ENCODE peak calls at places on chromosome 3, in seven cellular contexts. K, S, Z, V, P, E and R are unnamed samples.

GRCh38 chr3:38455639-38456430 is 2.1 kb downstream of the ACVR2B start:
- DNase-seq in P (no peak), V (no peak), K (no peak), S (no peak), Z (no peak), E (peak; percentile 30), R (no peak)

GRCh38 chr3:39114456-39114855 is 7.0 kb downstream of the TTC21A start:
- DNase-seq in P (no peak), K (no peak), S (no peak), Z (no peak), E (no peak), V (no peak), R (no peak)

GRCh38 chr3:149299938-149300791 is 33.3 kb downstream of the TM4SF18 start:
- DNase-seq in E (peak; percentile 92), P (peak; percentile 98), Z (no peak), K (peak; percentile 88), V (no peak), S (no peak), R (peak; percentile 98)

GRCh38 chr3:50320853-50321145 is 1.7 kb downstream of the HYAL2 start:
- DNase-seq in S (no peak), E (no peak), P (peak; percentile 49), K (no peak), V (no peak), Z (no peak), R (no peak)

GRCh38 chr3:134483195-134483890 is 2.4 kb downstream of the ANAPC13 start:
- DNase-seq in P (peak; percentile 90), V (no peak), E (peak; percentile 70), S (no peak), K (no peak), Z (no peak), R (no peak)

GRCh38 chr3:72008226-72008996 is 223.5 kb upstream of the PROK2 start:
- DNase-seq in E (peak; percentile 48), V (no peak), K (no peak), P (no peak), Z (no peak), S (no peak), R (no peak)

GRCh38 chr3:29137601-29138000 is 143.3 kb upstream of the RBMS3 start:
- DNase-seq in K (no peak), S (no peak), V (no peak), E (no peak), P (peak; percentile 74), Z (no peak), R (no peak)

GRCh38 chr3:113829576-113830354 is 8.8 kb upstream of the GRAMD1C start:
- DNase-seq in Z (no peak), E (peak; percentile 72), K (no peak), S (no peak), V (no peak), P (no peak), R (no peak)

GRCh38 chr3:123313889-123314288 is 112.1 kb downstream of the SEC22A start:
- DNase-seq in P (no peak), Z (no peak), V (no peak), S (no peak), E (no peak), K (no peak), R (no peak)

GRCh38 chr3:123317716-123318115 is 116.0 kb downstream of the SEC22A start:
- DNase-seq in V (no peak), S (no peak), P (no peak), E (no peak), Z (no peak), K (no peak), R (no peak)

GRCh38 chr3:123315271-123315595 is 113.5 kb downstream of the SEC22A start:
- DNase-seq in K (no peak), P (no peak), S (no peak), Z (no peak), V (no peak), E (no peak), R (no peak)

GRCh38 chr3:123312331-123313265 is 110.9 kb downstream of the SEC22A start:
- DNase-seq in S (no peak), E (no peak), K (no peak), Z (no peak), P (no peak), V (no peak), R (no peak)

DNA sequence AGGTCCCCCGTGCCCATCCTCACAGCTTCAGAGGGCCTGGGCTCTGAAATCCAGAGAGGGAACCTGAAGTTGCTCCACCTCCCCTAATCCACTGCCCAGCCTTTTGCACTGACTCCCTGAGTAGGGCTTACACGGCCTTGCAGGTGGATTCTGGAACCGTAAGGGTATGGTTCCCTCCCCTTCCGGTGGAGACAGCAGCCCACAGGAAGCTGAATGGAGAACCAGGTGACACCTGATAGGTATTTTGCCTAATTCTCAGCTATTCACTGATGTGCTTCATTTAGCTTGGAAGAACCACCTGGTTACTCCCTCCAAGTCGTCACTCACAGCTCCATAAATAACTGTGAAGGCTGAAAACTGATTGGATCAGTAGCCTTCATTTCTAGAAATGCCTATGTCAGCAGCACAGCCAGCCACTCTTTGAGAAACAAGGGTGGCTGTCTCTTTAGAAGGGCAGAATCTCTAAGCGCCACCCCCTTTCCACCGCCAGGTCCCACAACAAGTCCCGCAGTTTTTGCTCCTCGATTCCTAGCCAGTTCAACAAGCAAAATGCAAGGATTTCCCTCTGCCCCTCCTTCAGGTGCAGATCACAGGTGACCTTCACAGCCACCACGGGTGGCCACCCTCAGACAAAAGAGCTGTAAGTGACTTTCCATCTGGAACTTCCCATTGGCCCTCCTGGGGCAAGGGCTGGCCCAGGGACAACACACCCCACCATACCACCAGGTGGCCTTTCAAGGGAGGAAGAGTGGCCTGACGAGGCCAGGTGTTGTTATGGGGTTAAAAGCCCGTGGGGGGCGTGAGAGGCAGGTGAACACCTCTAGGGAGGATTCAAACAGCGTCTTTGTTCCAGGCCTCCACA is 112.9 kb downstream of the SEC22A start:
- DNase-seq in K (no peak), V (no peak), P (no peak), E (no peak), S (no peak), Z (peak; percentile 89), R (no peak)
- TF ChIP-seq CTCF in K (no peak), V (no peak), P (no peak), E (no peak), S (no peak), Z (no peak), R (no peak)

GRCh38 chr3:55868347-55868746 is 381.2 kb upstream of the WNT5A start:
- DNase-seq in E (no peak), K (no peak), Z (no peak), P (no peak), V (no peak), S (no peak), R (no peak)
- TF ChIP-seq CTCF in E (no peak), K (no peak), Z (no peak), P (no peak), V (no peak), S (no peak), R (peak; percentile 8)

DNA sequence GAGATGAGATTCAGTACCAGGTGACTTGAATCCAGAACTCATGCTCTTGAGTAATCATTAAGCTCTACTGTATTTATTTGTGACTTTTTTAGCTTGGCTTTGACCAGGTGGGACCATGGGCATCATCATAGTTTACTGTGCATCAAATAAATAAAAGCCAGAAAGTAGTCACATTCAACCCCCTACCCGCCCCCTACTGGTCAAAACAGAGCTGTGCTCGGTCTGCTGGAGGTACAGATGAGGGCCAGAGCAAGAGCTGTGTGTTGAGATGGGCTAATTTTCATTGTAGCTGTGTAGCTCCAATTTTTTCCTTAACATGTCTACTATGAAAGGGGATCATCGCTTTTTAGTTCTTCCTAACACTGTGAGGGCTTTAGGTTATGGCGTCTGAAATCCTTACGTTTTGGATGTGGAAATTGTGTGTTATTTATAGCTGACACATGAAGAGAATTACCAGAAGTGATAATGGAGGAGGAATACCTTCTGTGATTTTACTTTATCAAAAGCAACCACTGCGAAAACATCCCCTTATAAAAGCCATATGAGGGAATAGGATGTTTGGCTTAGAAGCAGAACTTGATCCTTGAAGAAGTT is 375.1 kb downstream of the PTPRG start:
- DNase-seq in V (no peak), P (no peak), E (peak; percentile 42), S (peak; percentile 34), Z (peak; percentile 70), K (no peak), R (no peak)
- TF ChIP-seq CTCF in V (peak; percentile 36), P (peak; percentile 66), E (peak; percentile 77), S (peak; percentile 46), Z (peak; percentile 84), K (peak; percentile 74), R (peak; percentile 68)

DNA sequence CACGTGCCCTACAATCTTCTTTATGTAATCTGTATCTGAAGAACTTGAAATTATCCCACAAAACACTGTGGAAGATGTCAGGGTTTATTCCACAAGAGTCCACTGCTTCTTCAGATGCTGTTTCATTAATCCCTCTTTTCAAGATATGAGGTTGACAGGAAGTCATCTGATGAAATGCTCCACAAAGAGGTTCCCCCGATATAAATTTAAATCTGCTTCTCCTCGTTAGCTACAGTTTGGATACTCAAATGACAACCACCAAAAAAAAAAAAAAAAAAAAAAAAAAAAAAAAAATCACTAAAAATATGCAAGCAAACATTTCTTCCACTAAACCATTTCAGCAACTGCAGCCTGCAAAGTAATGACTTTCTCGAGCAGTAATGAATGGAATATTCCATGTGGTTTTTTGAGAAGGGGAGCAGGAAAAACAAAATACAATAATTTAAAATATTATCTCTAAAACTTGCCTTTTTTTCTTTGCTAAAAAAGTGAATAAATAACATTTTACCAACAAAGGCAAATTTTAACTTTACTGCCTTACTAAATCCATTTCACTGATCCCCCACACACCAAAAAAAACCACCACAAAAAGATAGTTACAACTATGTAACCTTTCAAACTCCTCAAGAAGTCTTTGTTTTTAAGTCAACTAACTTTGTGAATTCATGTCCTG is 37.8 kb downstream of the DLG1 start:
- DNase-seq in P (no peak), K (no peak), V (no peak), Z (no peak), E (no peak), S (no peak), R (no peak)
- TF ChIP-seq CTCF in P (no peak), K (no peak), V (no peak), Z (no peak), E (no peak), S (no peak), R (no peak)

GRCh38 chr3:43995078-43995928 is 246.4 kb upstream of the TOPAZ1 start:
- DNase-seq in E (no peak), S (peak; percentile 63), V (no peak), P (peak; percentile 42), Z (peak; percentile 60), K (no peak), R (no peak)
- TF ChIP-seq CTCF in E (no peak), S (no peak), V (no peak), P (peak; percentile 15), Z (no peak), K (no peak), R (peak; percentile 6)

DNA sequence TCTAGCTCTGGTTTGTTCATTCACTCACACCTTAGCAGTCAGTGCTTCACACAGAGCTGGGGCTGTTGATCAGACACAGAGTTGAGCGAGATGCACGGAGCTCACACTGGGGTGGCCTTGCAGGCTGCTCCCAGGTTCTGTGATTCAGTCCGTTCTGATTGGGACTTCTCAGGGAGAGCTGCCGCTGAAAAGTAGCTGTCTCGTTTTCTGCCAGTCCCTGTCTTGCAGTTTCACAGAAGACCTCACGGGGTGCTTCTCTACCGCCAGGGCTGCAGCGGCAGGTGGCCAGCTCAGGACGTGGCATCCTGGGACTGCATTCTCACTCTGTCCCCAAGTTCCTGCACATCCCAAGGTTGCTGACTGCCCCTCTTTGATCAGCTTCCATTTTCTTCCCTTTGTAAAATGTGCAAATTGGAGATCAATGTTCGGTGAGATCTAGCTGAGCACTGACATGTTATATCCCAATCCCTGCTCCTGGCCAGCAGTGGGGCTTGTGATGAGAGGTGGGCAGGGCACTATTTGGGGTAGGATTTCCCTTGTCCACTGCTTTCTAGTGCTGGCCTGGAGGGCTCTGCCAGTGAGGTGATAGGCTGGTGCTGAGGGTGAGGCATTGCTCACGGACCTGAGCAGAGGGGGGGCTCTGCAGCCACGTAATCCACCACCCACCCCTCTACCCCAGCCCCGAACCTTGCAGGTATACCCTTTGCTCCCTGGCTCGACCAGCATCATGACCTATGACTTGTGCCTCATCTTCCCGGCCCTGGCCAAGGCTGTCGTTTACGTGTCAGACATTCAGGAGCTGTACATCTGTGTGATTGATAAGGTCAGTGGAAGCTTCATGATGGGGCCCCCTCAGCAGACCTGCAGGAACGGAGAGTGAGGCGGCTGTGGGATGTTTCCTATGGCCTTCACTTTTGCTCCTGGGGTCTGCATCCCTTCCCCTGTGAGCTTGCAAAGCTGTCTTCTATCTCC is 5.3 kb upstream of the TXNRD3 start:
- DNase-seq in E (no peak), V (no peak), S (no peak), P (no peak), K (no peak), Z (peak; percentile 41), R (no peak)
- TF ChIP-seq CTCF in E (peak; percentile 34), V (no peak), S (no peak), P (peak; percentile 32), K (peak; percentile 15), Z (no peak), R (peak; percentile 41)